ENCODE peak calls at places on chromosome 6, in eight cellular contexts. C is GM10248, Z is HepG2, E is left ventricle myocardium inferior, J is thoracic aorta, D is Caco-2, B is psoas muscle, S is AG09309. U is an unnamed sample.

GRCh38 chr6:158344534-158344933 is 32.3 kb downstream of the TULP4 start:
- DNase-seq in B (no peak), J (no peak), E (no peak), Z (no peak), D (no peak), C (peak; percentile 26), S (no peak), U (no peak)

GRCh38 chr6:142760152-142760551 is 184.8 kb downstream of the HIVEP2 start:
- DNase-seq in D (no peak), C (no peak), E (no peak), B (no peak), Z (no peak), J (no peak), S (peak; percentile 20), U (no peak)

GRCh38 chr6:109224107-109224875 is 129.0 kb downstream of the CEP57L1 start:
- DNase-seq in Z (no peak), C (no peak), E (no peak), B (no peak), S (no peak), D (no peak), J (no peak), U (no peak)

GRCh38 chr6:17885079-17885478 is 102.4 kb downstream of the KIF13A start:
- DNase-seq in E (no peak), S (no peak), D (no peak), Z (no peak), C (no peak), J (no peak), B (no peak), U (no peak)

GRCh38 chr6:98844244-98845161 is 10.1 kb downstream of the POU3F2 start:
- DNase-seq in E (no peak), D (no peak), B (no peak), J (no peak), Z (no peak), S (no peak), C (peak; percentile 21), U (peak; percentile 40)

GRCh38 chr6:112882381-112882780 is 535.3 kb downstream of the RFPL4B start:
- DNase-seq in Z (no peak), D (no peak), C (no peak), J (no peak), S (no peak), B (no peak), E (no peak), U (no peak)

GRCh38 chr6:126052485-126052884 is 66.1 kb downstream of the TRMT11 start:
- DNase-seq in E (no peak), C (no peak), B (no peak), Z (no peak), D (no peak), J (no peak), S (no peak), U (no peak)

GRCh38 chr6:106000935-106001334 is 85.2 kb upstream of the PRDM1 start:
- DNase-seq in B (no peak), S (no peak), Z (no peak), D (no peak), C (no peak), E (no peak), J (no peak), U (no peak)

GRCh38 chr6:35725721-35726438 is 11.0 kb upstream of the ARMC12 start:
- DNase-seq in D (no peak), J (no peak), C (no peak), S (no peak), Z (peak; percentile 65), B (peak; percentile 71), E (peak; percentile 75), U (no peak)

GRCh38 chr6:82217014-82217621 is 30.4 kb downstream of the IBTK start:
- DNase-seq in B (no peak), E (no peak), S (no peak), D (no peak), C (peak; percentile 40), Z (no peak), J (no peak), U (peak; percentile 25)

GRCh38 chr6:46850781-46851180 is 57.6 kb downstream of the MEP1A start:
- DNase-seq in C (no peak), J (no peak), Z (no peak), S (no peak), B (no peak), E (no peak), D (no peak), U (no peak)

GRCh38 chr6:51292659-51293058 is 474.0 kb downstream of the TFAP2B start:
- DNase-seq in B (no peak), D (no peak), E (no peak), S (no peak), J (no peak), Z (no peak), C (no peak), U (no peak)

GRCh38 chr6:65908065-65908464 is 201.0 kb upstream of the EYS start:
- DNase-seq in D (no peak), C (no peak), E (no peak), S (no peak), Z (no peak), J (no peak), B (no peak), U (no peak)

GRCh38 chr6:166453651-166454050 is 70.9 kb upstream of the MPC1 start:
- DNase-seq in S (no peak), Z (no peak), J (no peak), C (no peak), B (no peak), D (no peak), E (no peak), U (no peak)

GRCh38 chr6:166454692-166455515 is 72.2 kb upstream of the MPC1 start:
- DNase-seq in E (no peak), D (no peak), J (no peak), S (no peak), C (no peak), B (no peak), Z (no peak), U (no peak)

GRCh38 chr6:166459906-166460305 is 77.2 kb upstream of the MPC1 start:
- DNase-seq in D (no peak), C (no peak), B (no peak), E (no peak), Z (no peak), J (no peak), S (no peak), U (no peak)

GRCh38 chr6:166459272-166459671 is 76.5 kb upstream of the MPC1 start:
- DNase-seq in D (no peak), E (no peak), S (no peak), C (no peak), Z (no peak), J (no peak), B (no peak), U (no peak)

GRCh38 chr6:166456360-166457156 is 73.8 kb upstream of the MPC1 start:
- DNase-seq in J (no peak), Z (no peak), S (no peak), E (no peak), B (no peak), C (no peak), D (no peak), U (no peak)
- TF ChIP-seq CTCF in J (no peak), Z (peak; percentile 29), S (peak; percentile 30), E (peak; percentile 40), B (peak; percentile 10), C (peak; percentile 33), D (peak; percentile 40), U (peak; percentile 9)

DNA sequence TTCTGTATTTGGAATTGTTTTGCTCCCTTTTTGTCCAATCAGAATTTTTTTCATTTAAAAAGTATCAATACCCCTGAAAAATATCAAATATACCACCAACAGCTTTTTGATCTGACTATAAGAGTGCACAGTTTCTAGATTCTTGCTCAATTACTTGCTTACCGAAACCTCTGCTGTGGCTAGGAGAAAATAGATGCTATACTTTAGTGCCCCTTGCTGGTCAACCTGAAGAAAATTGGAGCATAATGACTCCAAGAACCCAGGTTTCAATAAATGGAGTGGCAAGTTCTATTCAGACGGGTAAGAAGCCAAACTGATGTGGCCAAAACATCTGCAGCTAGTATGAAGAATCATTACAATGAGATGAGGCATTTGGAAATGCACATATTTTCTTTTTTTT is 91.4 kb upstream of the SASH1 start:
- DNase-seq in C (peak; percentile 16), D (peak; percentile 21), S (no peak), B (no peak), E (no peak), Z (peak; percentile 37), J (no peak), U (peak; percentile 21)
- TF ChIP-seq CTCF in C (peak; percentile 38), D (peak; percentile 51), S (peak; percentile 61), B (peak; percentile 51), E (peak; percentile 61), Z (peak; percentile 56), J (peak; percentile 47), U (peak; percentile 21)

DNA sequence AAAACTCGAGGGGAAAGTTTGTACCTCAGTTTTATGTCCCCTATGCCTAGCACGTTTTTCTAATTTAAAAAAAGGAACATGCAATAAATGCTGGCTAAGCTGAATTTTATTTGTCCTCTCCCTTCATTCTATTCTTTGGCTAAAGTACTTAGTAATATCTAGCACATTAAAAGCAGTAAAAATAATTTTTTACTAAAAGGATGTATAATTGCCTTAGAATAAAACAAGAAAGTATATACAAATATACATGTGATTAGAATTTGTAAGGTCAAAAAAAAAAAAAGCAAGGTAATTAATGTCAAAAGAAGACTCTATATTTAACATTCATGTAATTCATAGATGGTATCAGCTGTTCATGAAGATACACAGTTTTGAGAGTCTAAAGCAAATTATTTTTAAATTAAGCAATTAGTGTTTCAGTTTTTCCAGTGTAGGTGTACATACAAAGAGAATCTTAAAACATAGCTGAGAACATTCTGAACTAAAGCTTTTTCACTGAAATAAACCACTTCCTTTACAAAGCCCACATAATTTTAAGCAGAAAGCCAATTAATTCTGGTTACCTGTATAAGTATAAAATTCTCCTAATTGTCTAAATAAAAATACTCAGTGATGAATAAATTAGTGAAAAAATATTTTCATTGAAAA is 32.4 kb downstream of the HBS1L start:
- DNase-seq in C (no peak), E (no peak), Z (no peak), D (no peak), J (no peak), S (no peak), B (no peak), U (no peak)
- TF ChIP-seq CTCF in C (no peak), E (no peak), Z (no peak), D (no peak), J (no peak), S (no peak), B (no peak), U (no peak)

DNA sequence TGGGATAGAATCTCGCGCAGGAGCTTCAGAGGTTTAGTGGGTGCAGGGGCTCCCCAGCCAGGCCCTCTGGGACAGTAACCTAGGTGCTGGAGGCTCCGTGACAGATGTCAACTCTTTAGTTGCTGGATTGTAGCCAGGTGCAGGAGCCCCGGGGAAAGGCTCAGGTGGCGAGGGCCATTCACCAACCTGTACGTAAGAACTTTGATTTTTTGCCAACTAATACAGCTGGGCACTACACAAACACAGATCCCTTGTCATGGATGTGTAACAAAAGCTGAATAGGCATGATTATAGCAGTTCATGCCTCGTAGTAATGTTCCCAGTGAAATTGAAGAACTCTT is 82.6 kb downstream of the CDC5L start:
- DNase-seq in Z (no peak), J (no peak), E (no peak), S (no peak), B (no peak), D (no peak), C (no peak), U (no peak)
- TF ChIP-seq CTCF in Z (no peak), J (peak; percentile 1), E (no peak), S (no peak), B (no peak), D (no peak), C (no peak), U (no peak)

GRCh38 chr6:153963352-153963751 is 75.7 kb upstream of the OPRM1 start:
- DNase-seq in D (no peak), E (no peak), S (no peak), C (no peak), Z (no peak), B (no peak), J (no peak), U (no peak)
- TF ChIP-seq CTCF in D (peak; percentile 30), E (no peak), S (no peak), C (no peak), Z (no peak), B (no peak), J (no peak), U (no peak)

U was measured in GM13976.